ENCODE peak calls at places on chromosomes 13 and 19, in four cellular contexts. One of them, this sample, is unnamed.

GRCh38 chr13:65638572-65639168 is 1591.5 kb downstream of the PCDH9 start:
- DNase-seq in HepG2: peak; percentile 16
- DNase-seq in GM12878: no peak
- DNase-seq in K562: peak; percentile 8
- DNase-seq in this sample: peak; percentile 83

GRCh38 chr13:44972956-44973581 is 16.2 kb downstream of the NUFIP1 start:
- DNase-seq in K562: peak; percentile 9
- DNase-seq in GM12878: no peak
- DNase-seq in HepG2: peak; percentile 36
- DNase-seq in this sample: peak; percentile 27

GRCh38 chr19:3936506-3937442 is 3.9 kb downstream of the NMRK2 start:
- DNase-seq in GM12878: no peak
- DNase-seq in HepG2: no peak
- DNase-seq in K562: no peak
- DNase-seq in this sample: no peak

GRCh38 chr19:16886305-16886880 is 2.4 kb upstream of the F2RL3 start:
- DNase-seq in K562: no peak
- DNase-seq in GM12878: no peak
- DNase-seq in HepG2: peak; percentile 52
- DNase-seq in this sample: no peak

GRCh38 chr19:32865326-32865725 is 4.2 kb downstream of the SLC7A9 start:
- DNase-seq in K562: no peak
- DNase-seq in GM12878: no peak
- DNase-seq in HepG2: no peak
- DNase-seq in this sample: no peak

GRCh38 chr13:42883771-42884170 is 102.4 kb downstream of the FAM216B start:
- DNase-seq in HepG2: no peak
- DNase-seq in K562: no peak
- DNase-seq in GM12878: no peak
- DNase-seq in this sample: peak; percentile 27

GRCh38 chr13:69706807-69707206 is 400.8 kb upstream of the ATXN8OS start:
- DNase-seq in HepG2: no peak
- DNase-seq in K562: no peak
- DNase-seq in GM12878: no peak
- DNase-seq in this sample: no peak

GRCh38 chr19:485583-486236 is 10.6 kb upstream of the MADCAM1 start:
- DNase-seq in K562: no peak
- DNase-seq in HepG2: peak; percentile 88
- DNase-seq in GM12878: no peak
- DNase-seq in this sample: no peak

GRCh38 chr19:45097776-45098520 is 5.0 kb downstream of the PPP1R37 start:
- DNase-seq in GM12878: no peak
- DNase-seq in K562: peak; percentile 68
- DNase-seq in HepG2: peak; percentile 90
- DNase-seq in this sample: no peak

GRCh38 chr13:48678316-48678715 is 24.6 kb downstream of the CYSLTR2 start:
- DNase-seq in HepG2: no peak
- DNase-seq in K562: no peak
- DNase-seq in GM12878: no peak
- DNase-seq in this sample: no peak

GRCh38 chr13:63433546-63434150 is 2018.0 kb upstream of the PCDH20 start:
- DNase-seq in GM12878: no peak
- DNase-seq in K562: no peak
- DNase-seq in HepG2: no peak
- DNase-seq in this sample: no peak

GRCh38 chr19:51448011-51448744 is 10.1 kb downstream of the SIGLEC8 start:
- DNase-seq in GM12878: no peak
- DNase-seq in HepG2: no peak
- DNase-seq in K562: no peak
- DNase-seq in this sample: no peak

DNA sequence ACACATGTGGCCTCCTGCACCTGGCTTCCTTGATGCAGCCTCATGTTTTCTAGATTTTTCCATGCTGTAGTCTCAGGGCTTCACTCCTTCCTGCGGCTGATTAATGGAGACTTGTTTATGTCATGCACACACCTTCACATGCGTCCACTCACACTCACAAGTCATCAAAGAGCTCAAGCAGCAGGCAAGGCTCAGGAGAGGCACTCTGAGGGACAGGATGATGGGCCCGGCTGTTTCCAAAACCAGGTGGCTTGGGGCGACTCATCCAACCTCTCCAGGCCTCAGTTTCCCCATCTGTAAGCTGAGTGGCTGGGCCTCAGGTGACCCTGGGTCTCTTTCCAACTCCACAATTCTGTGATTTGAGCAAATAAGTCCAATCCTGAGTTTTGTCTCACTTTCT is 36.9 kb downstream of the RASA3 start:
- DNase-seq in HepG2: no peak
- DNase-seq in GM12878: no peak
- DNase-seq in K562: no peak
- DNase-seq in this sample: no peak
- TF ChIP-seq SP1 in HepG2: no peak
- TF ChIP-seq SP1 in GM12878: no peak
- TF ChIP-seq SP1 in K562: no peak
- TF ChIP-seq SP1 in this sample: no peak

DNA sequence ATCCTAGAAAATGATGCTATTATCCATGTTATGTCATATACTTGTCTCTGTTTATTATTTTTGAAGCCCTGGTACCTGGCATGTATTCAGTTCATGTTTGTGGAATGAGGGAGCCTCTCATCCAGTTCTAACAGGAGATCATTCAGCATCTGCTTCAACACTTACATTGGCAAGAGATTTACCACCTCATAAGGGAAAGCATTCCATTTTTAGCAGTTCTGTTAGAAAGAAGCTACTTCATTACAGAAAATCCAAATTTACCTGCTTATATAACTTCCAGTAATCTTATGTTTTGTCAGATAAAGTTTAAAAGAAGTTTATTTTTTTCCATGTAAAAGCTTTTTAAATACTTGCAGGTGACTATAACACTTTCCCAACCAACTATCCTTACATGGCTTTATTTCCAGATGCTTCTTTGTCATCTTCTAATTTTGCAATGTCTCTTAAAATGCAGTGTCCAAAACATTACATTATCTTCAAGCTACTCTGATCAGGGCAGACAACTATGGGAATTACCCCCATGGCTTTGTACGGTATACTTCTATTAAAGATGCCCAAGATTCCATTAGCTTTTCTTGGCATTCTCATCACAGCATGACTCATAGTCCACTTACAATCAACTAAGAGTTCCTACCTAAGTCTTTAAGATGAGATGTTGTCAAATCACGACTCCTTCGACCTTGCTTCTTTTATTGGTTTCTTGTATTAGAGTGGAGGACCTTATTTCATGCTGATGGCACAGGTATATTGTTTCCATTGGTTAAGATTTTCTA is 262.1 kb downstream of the PCDH9 start:
- DNase-seq in HepG2: no peak
- DNase-seq in K562: no peak
- DNase-seq in GM12878: no peak
- DNase-seq in this sample: no peak
- TF ChIP-seq BHLHE40 in HepG2: no peak
- TF ChIP-seq BHLHE40 in K562: no peak
- TF ChIP-seq BHLHE40 in GM12878: no peak
- TF ChIP-seq BHLHE40 in this sample: no peak

GRCh38 chr19:20776083-20777076 is at the start of gene ZNF66:
- DNase-seq in GM12878: peak; percentile 89
- DNase-seq in HepG2: peak; percentile 96
- DNase-seq in K562: peak; percentile 82
- DNase-seq in this sample: peak; percentile 59
- TF ChIP-seq SP1 in GM12878: peak; percentile 96
- TF ChIP-seq SP1 in HepG2: no peak
- TF ChIP-seq SP1 in K562: no peak
- TF ChIP-seq SP1 in this sample: no peak

GRCh38 chr13:23352161-23352560 is 81.3 kb downstream of the SACS start:
- DNase-seq in GM12878: no peak
- DNase-seq in HepG2: no peak
- DNase-seq in K562: no peak
- DNase-seq in this sample: no peak

GRCh38 chr13:23349127-23349897 is 84.2 kb downstream of the SACS start:
- DNase-seq in GM12878: no peak
- DNase-seq in HepG2: no peak
- DNase-seq in K562: no peak
- DNase-seq in this sample: no peak

GRCh38 chr13:23348270-23349126 is 85.0 kb downstream of the SACS start:
- DNase-seq in HepG2: no peak
- DNase-seq in K562: no peak
- DNase-seq in GM12878: no peak
- DNase-seq in this sample: no peak

GRCh38 chr13:23347601-23348000 is 85.9 kb downstream of the SACS start:
- DNase-seq in GM12878: no peak
- DNase-seq in K562: no peak
- DNase-seq in HepG2: no peak
- DNase-seq in this sample: no peak

GRCh38 chr13:23350009-23350408 is 83.5 kb downstream of the SACS start:
- DNase-seq in K562: no peak
- DNase-seq in GM12878: no peak
- DNase-seq in HepG2: no peak
- DNase-seq in this sample: no peak
- TF ChIP-seq BHLHE40 in K562: no peak
- TF ChIP-seq BHLHE40 in GM12878: no peak
- TF ChIP-seq BHLHE40 in HepG2: no peak
- TF ChIP-seq BHLHE40 in this sample: no peak

DNA sequence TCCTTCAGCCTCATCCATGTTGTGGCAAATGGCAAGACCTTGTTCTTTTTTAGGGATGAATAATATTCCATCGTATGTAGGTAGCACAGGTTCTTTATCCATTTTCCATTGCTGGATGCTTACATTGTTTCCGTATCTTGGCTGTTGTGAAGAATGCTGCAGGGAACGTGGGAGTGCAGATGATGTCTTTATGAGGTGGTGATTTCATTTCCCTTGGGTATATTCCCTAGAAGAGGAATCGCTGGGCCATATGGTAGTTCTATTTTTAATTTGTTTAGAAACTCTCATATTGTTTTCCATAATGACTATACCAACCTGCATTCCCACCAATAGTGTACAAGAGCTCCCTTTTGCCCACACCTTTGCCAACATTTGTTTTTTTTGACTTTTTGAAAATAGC is 186.3 kb upstream of the TMTC4 start:
- DNase-seq in K562: no peak
- DNase-seq in GM12878: no peak
- DNase-seq in HepG2: no peak
- DNase-seq in this sample: no peak
- TF ChIP-seq SP1 in K562: no peak
- TF ChIP-seq SP1 in GM12878: no peak
- TF ChIP-seq SP1 in HepG2: no peak
- TF ChIP-seq SP1 in this sample: no peak

DNA sequence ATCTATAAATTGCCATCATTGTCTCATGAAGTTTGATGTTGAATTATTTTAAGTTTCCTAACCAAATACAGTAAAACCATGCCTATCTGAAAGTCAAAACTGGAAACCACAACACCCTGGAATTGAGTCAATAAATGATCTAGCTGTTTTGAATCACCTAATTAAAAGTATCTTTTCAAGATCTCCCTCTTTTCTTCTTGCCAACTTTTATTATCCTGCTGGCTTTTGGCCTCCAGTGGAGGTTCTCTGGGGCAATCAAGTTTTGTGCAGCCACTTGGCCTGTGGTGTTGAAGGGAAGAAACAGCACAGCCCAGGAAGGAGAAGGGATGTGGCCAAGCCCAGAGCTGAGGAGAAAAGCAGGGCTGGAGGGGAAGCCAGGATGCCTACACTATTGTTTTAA is 255.4 kb downstream of the COG6 start:
- DNase-seq in GM12878: no peak
- DNase-seq in HepG2: no peak
- DNase-seq in K562: no peak
- DNase-seq in this sample: no peak
- TF ChIP-seq BHLHE40 in GM12878: no peak
- TF ChIP-seq BHLHE40 in HepG2: no peak
- TF ChIP-seq BHLHE40 in K562: no peak
- TF ChIP-seq BHLHE40 in this sample: no peak